ENCODE peak calls at places on chromosomes 2 and 18, in nine cellular contexts. L, C, R, F, M, Q, J, K and G are unnamed samples.

GRCh38 chr2:204180671-204181070 is 244.1 kb downstream of the ICOS start:
- DNase-seq in L (no peak), M (no peak), F (no peak), J (no peak), K (no peak), Q (no peak), R (no peak), C (no peak), G (no peak)

GRCh38 chr2:220309215-220309614 is 681.8 kb downstream of the SLC4A3 start:
- DNase-seq in M (no peak), K (no peak), Q (no peak), J (no peak), L (no peak), R (no peak), F (no peak), C (no peak), G (no peak)

GRCh38 chr2:219973136-219973535 is 345.7 kb downstream of the SLC4A3 start:
- DNase-seq in F (no peak), C (no peak), K (no peak), L (no peak), M (no peak), R (peak), J (no peak), Q (no peak), G (no peak)

GRCh38 chr2:165648826-165649225 is 145.2 kb downstream of the GALNT3 start:
- DNase-seq in F (no peak), C (no peak), M (no peak), K (no peak), R (no peak), L (no peak), Q (no peak), J (no peak), G (no peak)

GRCh38 chr2:168649105-168649504 is 153.3 kb upstream of the NOSTRIN start:
- DNase-seq in R (no peak), C (peak), K (no peak), Q (no peak), L (no peak), J (no peak), M (no peak), F (no peak), G (no peak)

GRCh38 chr2:227503433-227504406 is 31.8 kb downstream of the AGFG1 start:
- DNase-seq in R (peak), F (peak), J (no peak), K (no peak), M (no peak), Q (peak), C (no peak), L (no peak), G (no peak)

GRCh38 chr2:110104025-110104771 is 11.4 kb downstream of the MALL start:
- DNase-seq in K (no peak), M (no peak), Q (no peak), J (no peak), R (no peak), L (no peak), C (no peak), F (no peak), G (no peak)

GRCh38 chr2:201006704-201007103 is 43.2 kb upstream of the ORC2 start:
- DNase-seq in R (no peak), C (no peak), K (no peak), J (no peak), Q (no peak), M (no peak), L (no peak), F (no peak), G (no peak)

GRCh38 chr2:223744580-223744979 is 92.8 kb downstream of the AP1S3 start:
- DNase-seq in C (no peak), L (no peak), R (peak), M (no peak), J (no peak), F (no peak), Q (no peak), K (no peak), G (no peak)

GRCh38 chr18:13464432-13465125 is 246.0 kb downstream of the LDLRAD4 start:
- DNase-seq in M (peak), J (no peak), F (peak), K (peak), L (peak), Q (no peak), C (peak), R (no peak), G (peak)

GRCh38 chr2:98822301-98823164 is 91.6 kb upstream of the MGAT4A start:
- DNase-seq in M (no peak), K (no peak), C (peak), R (no peak), J (peak), L (no peak), Q (no peak), F (peak), G (peak)

GRCh38 chr2:74252036-74252435 is 53.6 kb downstream of the MTHFD2 start:
- DNase-seq in Q (no peak), C (no peak), J (no peak), F (no peak), R (no peak), M (no peak), K (no peak), L (no peak), G (no peak)

GRCh38 chr18:34314847-34315246 is 90.1 kb upstream of the NOL4 start:
- DNase-seq in C (no peak), K (no peak), L (no peak), F (no peak), J (no peak), R (no peak), M (no peak), Q (no peak), G (no peak)

GRCh38 chr2:216596234-216596985 is 36.8 kb upstream of the IGFBP2 start:
- DNase-seq in Q (peak), M (no peak), R (peak), J (no peak), K (peak), F (no peak), L (no peak), C (no peak), G (no peak)

GRCh38 chr2:203813684-203814083 is 53.9 kb upstream of the CTLA4 start:
- DNase-seq in M (no peak), J (no peak), C (no peak), Q (no peak), F (no peak), K (no peak), R (no peak), L (no peak), G (no peak)

GRCh38 chr2:223508372-223508771 is 93.8 kb downstream of the SCG2 start:
- DNase-seq in F (no peak), Q (no peak), R (peak), J (no peak), C (no peak), K (no peak), M (no peak), L (no peak), G (no peak)

GRCh38 chr2:138846216-138846821 is 66.1 kb upstream of the NXPH2 start:
- DNase-seq in C (no peak), K (no peak), L (no peak), F (no peak), M (no peak), Q (no peak), R (peak), J (no peak), G (peak)

DNA sequence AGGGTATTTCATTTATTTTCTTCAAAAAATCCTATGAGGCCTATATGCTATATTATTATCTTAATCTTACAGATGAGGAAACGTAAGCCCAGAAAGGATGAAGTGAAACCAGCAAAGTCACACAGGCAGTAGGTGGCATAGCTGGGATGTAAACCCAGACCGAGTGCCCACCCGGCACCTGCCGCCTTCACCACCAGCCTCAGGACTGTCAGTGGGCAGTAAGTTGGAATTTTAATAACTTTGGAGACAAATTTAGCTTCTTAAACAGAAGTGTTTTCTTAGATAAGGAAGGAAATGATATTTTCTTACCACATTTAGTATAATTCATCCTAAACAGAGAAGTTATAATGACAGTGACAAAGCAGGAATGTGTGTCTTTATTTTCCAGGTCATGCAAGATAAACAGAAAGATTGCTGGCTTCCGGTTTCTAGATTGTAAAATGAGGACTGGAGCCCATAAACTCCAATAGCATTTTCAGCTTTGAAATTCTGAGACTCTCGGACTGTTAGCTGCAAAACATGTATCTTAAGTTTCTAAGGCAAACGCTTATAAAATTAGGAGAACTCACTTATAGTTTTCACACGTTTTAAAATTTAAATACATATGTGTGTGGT is 59.3 kb downstream of the CD8B2 start:
- DNase-seq in Q (no peak), C (no peak), R (no peak), M (no peak), F (no peak), K (no peak), L (no peak), J (no peak), G (no peak)
- TF ChIP-seq CTCF in Q (no peak), C (no peak), R (no peak), M (no peak), F (no peak), K (no peak), L (no peak), J (no peak), G (no peak)

GRCh38 chr2:121006783-121007489 is 271.3 kb downstream of the GLI2 start:
- DNase-seq in C (no peak), F (no peak), Q (no peak), L (no peak), M (no peak), R (no peak), J (no peak), K (peak), G (no peak)

GRCh38 chr2:121010998-121011397 is 274.0 kb downstream of the TFCP2L1 start:
- DNase-seq in R (no peak), F (no peak), C (no peak), K (no peak), M (no peak), J (no peak), Q (no peak), L (no peak), G (no peak)

GRCh38 chr2:121007490-121007853 is 271.8 kb downstream of the GLI2 start:
- DNase-seq in M (no peak), R (no peak), C (no peak), L (no peak), K (peak), F (no peak), Q (no peak), J (no peak), G (no peak)

GRCh38 chr2:121005512-121005911 is 269.8 kb downstream of the GLI2 start:
- DNase-seq in F (no peak), R (no peak), J (no peak), Q (no peak), K (no peak), C (no peak), M (no peak), L (no peak), G (no peak)

GRCh38 chr2:121008978-121009377 is 273.3 kb downstream of the GLI2 start:
- DNase-seq in F (no peak), M (no peak), R (no peak), C (no peak), K (peak), L (no peak), Q (no peak), J (no peak), G (no peak)
- TF ChIP-seq CTCF in F (peak), M (no peak), R (peak), C (no peak), K (no peak), L (peak), Q (peak), J (no peak), G (no peak)

DNA sequence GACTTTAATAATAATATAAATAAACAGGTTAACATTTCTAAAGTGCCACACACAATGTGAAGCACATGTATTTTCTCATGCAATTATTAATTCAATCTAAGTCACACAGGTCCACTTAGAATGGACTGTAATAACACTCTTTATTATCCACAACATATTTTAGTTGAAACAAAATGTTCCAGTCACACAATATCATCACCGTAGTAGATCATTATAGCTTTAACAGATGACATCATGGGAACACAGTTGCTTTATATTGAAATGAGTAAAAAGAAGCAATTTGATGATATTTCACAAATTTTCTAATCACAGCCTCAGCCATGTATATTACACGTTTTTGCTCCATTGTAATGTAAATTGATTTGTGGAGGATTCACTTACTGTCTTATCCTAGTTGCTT is 266.3 kb downstream of the MEIS1 start:
- DNase-seq in C (no peak), J (no peak), R (no peak), K (no peak), L (no peak), M (no peak), F (no peak), Q (no peak), G (no peak)
- TF ChIP-seq CTCF in C (no peak), J (no peak), R (no peak), K (no peak), L (no peak), M (no peak), F (no peak), Q (no peak), G (no peak)

GRCh38 chr2:231548752-231549151 is 18.5 kb upstream of the NMUR1 start:
- DNase-seq in Q (no peak), J (no peak), K (no peak), R (no peak), L (no peak), F (no peak), C (no peak), M (no peak), G (no peak)
- TF ChIP-seq CTCF in Q (no peak), J (no peak), K (no peak), R (no peak), L (no peak), F (no peak), C (no peak), M (no peak), G (no peak)

GRCh38 chr2:103959174-103960125 is 894.5 kb upstream of the POU3F3 start:
- DNase-seq in F (no peak), M (no peak), Q (no peak), L (no peak), C (no peak), J (no peak), R (no peak), K (peak), G (peak)
- TF ChIP-seq CTCF in F (peak), M (no peak), Q (peak), L (peak), C (peak), J (no peak), R (no peak), K (peak), G (peak)

GRCh38 chr18:65706646-65707045 is 44.2 kb upstream of the CDH7 start:
- DNase-seq in Q (no peak), K (no peak), F (no peak), C (no peak), L (no peak), R (no peak), M (no peak), J (no peak), G (no peak)
- TF ChIP-seq CTCF in Q (no peak), K (no peak), F (no peak), C (no peak), L (no peak), R (no peak), M (no peak), J (no peak), G (no peak)

GRCh38 chr2:40820319-40820718 is 368.4 kb upstream of the SLC8A1 start:
- DNase-seq in J (no peak), Q (no peak), L (no peak), K (no peak), R (peak), M (no peak), C (no peak), F (no peak), G (no peak)
- TF ChIP-seq CTCF in J (no peak), Q (peak), L (no peak), K (no peak), R (peak), M (no peak), C (peak), F (no peak), G (no peak)